ENCODE peak calls at places on chromosomes 5 and 9, in six cellular contexts. One of them, this sample, is unnamed.

GRCh38 chr5:6574537-6574936 is 58.3 kb downstream of the NSUN2 start:
- DNase-seq in HS-27A: no peak
- DNase-seq in T1000: no peak
- DNase-seq in transverse colon: no peak
- DNase-seq in stimulated activated CD4-positive, alpha-beta T cell treated with anti-CD3 and anti-CD28 coated beads, TNF-alpha, amount 100 ng/mL, for 24 hours: no peak
- DNase-seq in dermis microvascular lymphatic vessel endothelial cell: no peak
- DNase-seq in this sample: peak

GRCh38 chr5:62779010-62779422 is 200.4 kb downstream of the LRRC70 start:
- DNase-seq in T1000: no peak
- DNase-seq in HS-27A: peak
- DNase-seq in dermis microvascular lymphatic vessel endothelial cell: peak
- DNase-seq in transverse colon: no peak
- DNase-seq in stimulated activated CD4-positive, alpha-beta T cell treated with anti-CD3 and anti-CD28 coated beads, TNF-alpha, amount 100 ng/mL, for 24 hours: no peak
- DNase-seq in this sample: peak

GRCh38 chr9:71145179-71145578 is 23.8 kb upstream of the TRPM3 start:
- DNase-seq in dermis microvascular lymphatic vessel endothelial cell: peak
- DNase-seq in transverse colon: no peak
- DNase-seq in T1000: no peak
- DNase-seq in HS-27A: no peak
- DNase-seq in stimulated activated CD4-positive, alpha-beta T cell treated with anti-CD3 and anti-CD28 coated beads, TNF-alpha, amount 100 ng/mL, for 24 hours: no peak
- DNase-seq in this sample: no peak

GRCh38 chr5:127254729-127255284 is 35.8 kb upstream of the MEGF10 start:
- DNase-seq in dermis microvascular lymphatic vessel endothelial cell: no peak
- DNase-seq in HS-27A: peak
- DNase-seq in transverse colon: no peak
- DNase-seq in stimulated activated CD4-positive, alpha-beta T cell treated with anti-CD3 and anti-CD28 coated beads, TNF-alpha, amount 100 ng/mL, for 24 hours: no peak
- DNase-seq in T1000: peak
- DNase-seq in this sample: no peak

GRCh38 chr5:61051267-61051666 is 106.3 kb downstream of the NDUFAF2 start:
- DNase-seq in transverse colon: no peak
- DNase-seq in dermis microvascular lymphatic vessel endothelial cell: no peak
- DNase-seq in stimulated activated CD4-positive, alpha-beta T cell treated with anti-CD3 and anti-CD28 coated beads, TNF-alpha, amount 100 ng/mL, for 24 hours: no peak
- DNase-seq in T1000: no peak
- DNase-seq in HS-27A: peak
- DNase-seq in this sample: no peak

GRCh38 chr9:93188426-93189368 is 4.8 kb downstream of the WNK2 start:
- DNase-seq in T1000: no peak
- DNase-seq in dermis microvascular lymphatic vessel endothelial cell: no peak
- DNase-seq in stimulated activated CD4-positive, alpha-beta T cell treated with anti-CD3 and anti-CD28 coated beads, TNF-alpha, amount 100 ng/mL, for 24 hours: no peak
- DNase-seq in HS-27A: no peak
- DNase-seq in transverse colon: no peak
- DNase-seq in this sample: peak

GRCh38 chr9:130220351-130220750 is 45.2 kb upstream of the HMCN2 start:
- DNase-seq in transverse colon: no peak
- DNase-seq in T1000: no peak
- DNase-seq in HS-27A: no peak
- DNase-seq in dermis microvascular lymphatic vessel endothelial cell: no peak
- DNase-seq in stimulated activated CD4-positive, alpha-beta T cell treated with anti-CD3 and anti-CD28 coated beads, TNF-alpha, amount 100 ng/mL, for 24 hours: no peak
- DNase-seq in this sample: peak

GRCh38 chr5:39520232-39520572 is 95.4 kb upstream of the DAB2 start:
- DNase-seq in stimulated activated CD4-positive, alpha-beta T cell treated with anti-CD3 and anti-CD28 coated beads, TNF-alpha, amount 100 ng/mL, for 24 hours: no peak
- DNase-seq in transverse colon: no peak
- DNase-seq in HS-27A: peak
- DNase-seq in T1000: no peak
- DNase-seq in dermis microvascular lymphatic vessel endothelial cell: peak
- DNase-seq in this sample: no peak

GRCh38 chr5:33850100-33850594 is 41.6 kb downstream of the ADAMTS12 start:
- DNase-seq in transverse colon: no peak
- DNase-seq in stimulated activated CD4-positive, alpha-beta T cell treated with anti-CD3 and anti-CD28 coated beads, TNF-alpha, amount 100 ng/mL, for 24 hours: no peak
- DNase-seq in dermis microvascular lymphatic vessel endothelial cell: no peak
- DNase-seq in HS-27A: no peak
- DNase-seq in T1000: peak
- DNase-seq in this sample: no peak